ENCODE peak calls at places on chromosomes 11 and 22, in four cellular contexts. R is left ventricle myocardium inferior, T is HFF-Myc, M is colonic mucosa. A is an unnamed sample.

GRCh38 chr11:35173011-35173511 is 34.1 kb downstream of the CD44 start:
- DNase-seq in R (no peak), T (no peak), M (peak; percentile 72), A (no peak)

GRCh38 chr11:27081056-27081455 is 40.4 kb downstream of the BBOX1 start:
- DNase-seq in R (no peak), T (no peak), M (no peak), A (no peak)

GRCh38 chr11:118283756-118284350 is 19.8 kb upstream of the MPZL2 start:
- DNase-seq in R (no peak), T (no peak), M (no peak), A (no peak)

GRCh38 chr11:96199563-96200025 is 143.4 kb downstream of the MAML2 start:
- DNase-seq in R (no peak), T (no peak), M (no peak), A (no peak)

GRCh38 chr22:41922940-41923594 is 3.5 kb downstream of the TNFRSF13C start:
- DNase-seq in R (no peak), T (no peak), M (no peak), A (no peak)

GRCh38 chr22:21866821-21867527 is 471 bp downstream of the MAPK1 start:
- DNase-seq in R (peak; percentile 26), T (no peak), M (peak; percentile 38), A (no peak)

GRCh38 chr22:38732251-38732815 is 23.5 kb downstream of the SUN2 start:
- DNase-seq in R (no peak), T (no peak), M (no peak), A (no peak)

GRCh38 chr11:15073361-15074205 is at the start of gene CALCB:
- DNase-seq in R (no peak), T (no peak), M (no peak), A (no peak)

GRCh38 chr11:2791521-2792375 is 92.0 kb upstream of the KCNQ1OT1 start:
- DNase-seq in R (peak; percentile 21), T (no peak), M (no peak), A (no peak)

GRCh38 chr11:69134957-69135356 is 20.8 kb upstream of the SMIM38 start:
- DNase-seq in R (no peak), T (no peak), M (no peak), A (no peak)

GRCh38 chr11:34599406-34599901 is 21.4 kb upstream of the EHF start:
- DNase-seq in R (no peak), T (peak; percentile 40), M (no peak), A (no peak)

GRCh38 chr11:126457817-126458216 is 102.3 kb downstream of the ST3GAL4 start:
- DNase-seq in R (no peak), T (no peak), M (no peak), A (no peak)

GRCh38 chr11:36000616-36001190 is 56.8 kb downstream of the LDLRAD3 start:
- DNase-seq in R (no peak), T (no peak), M (no peak), A (no peak)

GRCh38 chr11:102436546-102436945 is 16.0 kb downstream of the TMEM123 start:
- DNase-seq in R (no peak), T (no peak), M (no peak), A (no peak)

GRCh38 chr11:15179167-15179566 is 64.4 kb downstream of the INSC start:
- DNase-seq in R (no peak), T (peak; percentile 26), M (no peak), A (no peak)

GRCh38 chr22:47123006-47123826 is 360.8 kb downstream of the TBC1D22A start:
- DNase-seq in R (no peak), T (no peak), M (no peak), A (no peak)

GRCh38 chr22:38177926-38178604 is 3.6 kb downstream of the PLA2G6 start:
- DNase-seq in R (peak; percentile 30), T (peak; percentile 90), M (peak; percentile 67), A (peak; percentile 69)

GRCh38 chr22:49768511-49768910 is 59.2 kb downstream of the BRD1 start:
- DNase-seq in R (peak; percentile 9), T (no peak), M (no peak), A (no peak)

GRCh38 chr11:119878990-119879389 is 150.0 kb upstream of the NECTIN1 start:
- DNase-seq in R (no peak), T (no peak), M (no peak), A (no peak)

GRCh38 chr11:7520981-7521487 is 7.2 kb downstream of the PPFIBP2 start:
- DNase-seq in R (no peak), T (no peak), M (no peak), A (no peak)

GRCh38 chr22:50678218-50678650 is 5.6 kb downstream of the SHANK3 start:
- DNase-seq in R (no peak), T (no peak), M (no peak), A (no peak)

GRCh38 chr22:38572065-38572464 is 2.1 kb upstream of the DMC1 start:
- DNase-seq in R (no peak), T (no peak), M (peak; percentile 36), A (no peak)

GRCh38 chr11:2306971-2307732 is 5.3 kb downstream of the TSPAN32 start:
- DNase-seq in R (no peak), T (peak; percentile 35), M (no peak), A (no peak)

GRCh38 chr11:86916330-86916729 is 38.9 kb downstream of the FZD4 start:
- DNase-seq in R (no peak), T (peak; percentile 81), M (no peak), A (peak; percentile 55)

GRCh38 chr22:21051145-21051835 is 5.5 kb downstream of the LRRC74B start:
- DNase-seq in R (no peak), T (no peak), M (no peak), A (no peak)

GRCh38 chr11:2750101-2750509 is 50.3 kb upstream of the KCNQ1OT1 start:
- DNase-seq in R (peak; percentile 12), T (no peak), M (no peak), A (no peak)

GRCh38 chr22:46454233-46454909 is 83.0 kb downstream of the CELSR1 start:
- DNase-seq in R (no peak), T (no peak), M (no peak), A (no peak)

GRCh38 chr11:33920838-33921613 is 29.1 kb upstream of the LMO2 start:
- DNase-seq in R (no peak), T (no peak), M (no peak), A (no peak)

GRCh38 chr11:119316729-119317591 is at the start of gene MCAM:
- DNase-seq in R (peak; percentile 50), T (no peak), M (no peak), A (no peak)

GRCh38 chr11:70036971-70037882 is 40.9 kb upstream of the ANO1 start:
- DNase-seq in R (no peak), T (no peak), M (peak; percentile 2), A (no peak)

GRCh38 chr22:22507743-22508273 is 734 bp downstream of the ZNF280B start:
- DNase-seq in R (no peak), T (no peak), M (no peak), A (no peak)

GRCh38 chr22:28706845-28707244 is 27.2 kb upstream of the TTC28 start:
- DNase-seq in R (no peak), T (no peak), M (no peak), A (no peak)

GRCh38 chr22:37904572-37905533 is 1.2 kb upstream of the MICALL1 start:
- DNase-seq in R (peak; percentile 29), T (peak; percentile 85), M (peak; percentile 33), A (peak; percentile 97)

GRCh38 chr11:3995949-3996554 is 98.5 kb upstream of the RRM1 start:
- DNase-seq in R (no peak), T (no peak), M (no peak), A (no peak)

GRCh38 chr11:61980783-61981541 is 13.5 kb upstream of the FTH1 start:
- DNase-seq in R (no peak), T (no peak), M (no peak), A (no peak)

GRCh38 chr11:46729110-46730027 is 10.4 kb downstream of the F2 start:
- DNase-seq in R (no peak), T (no peak), M (no peak), A (no peak)

DNA sequence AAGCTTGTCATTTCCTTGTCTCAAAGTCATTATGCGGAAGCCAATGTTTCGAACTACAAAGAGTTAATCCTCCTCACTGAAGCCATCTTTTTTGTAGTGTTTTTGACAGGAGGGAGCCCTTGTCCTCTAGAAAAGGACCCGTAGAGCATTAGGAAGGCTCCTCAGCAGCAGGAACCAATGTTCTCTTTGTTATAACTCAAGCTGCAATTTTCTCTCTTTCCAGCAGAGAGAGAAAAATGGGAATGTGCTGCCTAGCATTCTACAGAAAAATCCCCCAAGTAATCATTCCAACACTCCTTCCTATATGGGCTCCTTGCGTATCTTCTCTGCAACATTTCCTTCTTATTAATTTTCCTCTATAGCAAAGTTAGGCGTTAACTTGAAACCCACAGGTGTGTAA is 30.6 kb downstream of the SC5D start:
- DNase-seq in R (no peak), T (no peak), M (no peak), A (no peak)
- TF ChIP-seq CTCF in R (no peak), T (no peak), M (no peak), A (no peak)

GRCh38 chr11:134068829-134069425 is at the start of gene JAM3:
- DNase-seq in R (peak; percentile 95), T (peak; percentile 77), M (peak; percentile 79), A (peak; percentile 68)
- H3K4me3 ChIP-seq in R (peak within 1 kb of the TSS; percentile 81), T (peak within 1 kb of the TSS; percentile 77), M (peak within 1 kb of the TSS; percentile 49), A (peak within 1 kb of the TSS; percentile 90)

DNA sequence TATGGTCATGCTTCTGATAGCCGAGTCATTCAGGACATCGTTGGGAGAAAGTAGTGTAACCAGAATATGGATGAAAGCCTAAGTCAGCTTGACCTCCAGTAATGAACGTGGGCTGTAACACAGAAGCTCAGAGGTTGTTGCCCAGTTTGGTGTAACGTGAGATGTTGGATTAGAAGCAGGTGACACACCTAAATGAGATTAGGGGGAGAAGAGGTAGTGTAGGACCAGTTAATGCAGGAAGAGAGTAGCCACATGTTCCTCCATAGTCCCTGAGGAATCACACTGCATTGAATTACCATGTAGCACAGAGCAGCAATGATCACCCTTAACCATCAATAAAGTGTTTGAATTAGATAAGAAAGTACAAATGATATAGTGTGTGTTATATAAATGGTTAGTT is 20.4 kb downstream of the FBXO7 start:
- DNase-seq in R (no peak), T (no peak), M (no peak), A (no peak)
- TF ChIP-seq CTCF in R (no peak), T (no peak), M (no peak), A (no peak)

GRCh38 chr11:58524232-58525036 is 16.5 kb upstream of the OR5B21 start:
- DNase-seq in R (peak; percentile 31), T (peak; percentile 76), M (peak; percentile 77), A (peak; percentile 39)
- H3K4me3 ChIP-seq in R (peak overlapping the region; percentile 27), T (no peak overlapping the region), M (no peak overlapping the region), A (no peak overlapping the region)

GRCh38 chr11:108137212-108137611 is 15.8 kb downstream of the ACAT1 start:
- DNase-seq in R (no peak), T (no peak), M (no peak), A (no peak)

GRCh38 chr11:108131993-108132392 is 10.6 kb downstream of the ACAT1 start:
- DNase-seq in R (no peak), T (no peak), M (no peak), A (no peak)

DNA sequence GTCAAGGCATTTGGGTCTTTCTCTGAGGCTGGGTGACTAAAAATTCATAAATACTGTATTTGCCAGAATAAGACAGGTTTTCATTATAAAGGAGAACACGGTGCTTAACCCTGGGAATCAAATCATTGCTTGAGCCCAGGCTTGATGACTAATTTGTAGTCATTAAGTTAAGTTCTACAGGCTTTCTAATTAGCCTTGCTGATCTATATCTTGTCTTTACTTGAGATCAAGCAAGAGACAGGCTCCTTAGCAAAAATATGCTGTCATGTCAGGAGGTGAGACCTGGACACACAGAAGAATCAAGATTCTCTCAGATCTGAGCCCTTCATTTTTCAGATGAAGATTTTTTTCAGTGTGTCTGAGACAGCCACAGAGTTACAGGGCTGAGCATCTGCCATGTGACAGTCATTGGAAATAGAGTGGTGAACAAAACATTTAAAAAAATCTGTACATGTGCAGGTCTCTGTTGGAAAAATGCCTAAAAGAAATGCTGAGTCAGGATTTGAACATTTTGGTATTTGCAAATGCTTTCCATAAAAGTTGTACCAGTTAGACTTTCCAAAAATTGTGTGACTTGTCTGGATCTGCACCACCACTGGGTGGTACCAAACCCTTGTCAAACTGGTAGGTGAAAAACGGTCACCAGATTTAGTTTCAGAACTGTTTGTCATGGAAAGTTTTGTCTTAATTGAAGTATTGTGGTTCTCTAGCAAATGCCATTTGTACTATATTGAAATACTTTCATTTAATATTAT is 14.7 kb downstream of the ACAT1 start:
- DNase-seq in R (no peak), T (peak; percentile 26), M (no peak), A (no peak)
- TF ChIP-seq CTCF in R (no peak), T (peak; percentile 13), M (no peak), A (no peak)

A was measured in kidney epithelial cell.